ENCODE peak calls at places on chromosome 18, in nine cellular contexts. O, E, U, I, Y, L, N, S and V are unnamed samples.

GRCh38 chr18:9950289-9951016 is 36.6 kb downstream of the VAPA start:
- DNase-seq in Y (no peak), I (no peak), N (no peak), O (no peak), E (no peak), S (no peak), U (no peak), L (peak; percentile 56), V (no peak)

GRCh38 chr18:477565-477964 is 22.9 kb downstream of the COLEC12 start:
- DNase-seq in U (no peak), O (no peak), I (no peak), N (peak; percentile 63), Y (no peak), E (peak; percentile 37), S (no peak), L (no peak), V (peak; percentile 60)

GRCh38 chr18:12442946-12443345 is 35.2 kb downstream of the PRELID3A start:
- DNase-seq in L (no peak), S (no peak), I (no peak), O (no peak), N (no peak), U (peak; percentile 65), Y (no peak), E (no peak), V (no peak)

GRCh38 chr18:6326566-6326965 is 88.1 kb downstream of the L3MBTL4 start:
- DNase-seq in S (no peak), U (no peak), O (no peak), E (no peak), N (no peak), L (no peak), I (no peak), Y (no peak), V (no peak)

GRCh38 chr18:36636237-36636792 is 192.5 kb downstream of the TPGS2 start:
- DNase-seq in Y (no peak), U (no peak), N (no peak), I (no peak), E (no peak), L (no peak), O (no peak), S (no peak), V (no peak)

GRCh38 chr18:5284808-5285207 is 10.7 kb downstream of the ZBTB14 start:
- DNase-seq in Y (no peak), O (no peak), I (no peak), N (no peak), S (no peak), L (no peak), E (no peak), U (peak; percentile 4), V (no peak)

GRCh38 chr18:30915336-30915988 is 127.1 kb downstream of the DSC3 start:
- DNase-seq in U (no peak), Y (no peak), O (no peak), E (no peak), S (no peak), I (no peak), L (no peak), N (no peak), V (no peak)

GRCh38 chr18:32237024-32237423 is 47.2 kb downstream of the MEP1B start:
- DNase-seq in Y (no peak), S (no peak), I (no peak), O (no peak), L (no peak), U (no peak), E (no peak), N (no peak), V (no peak)

GRCh38 chr18:58438161-58438983 is 190.5 kb downstream of the ALPK2 start:
- DNase-seq in Y (no peak), E (no peak), O (no peak), S (no peak), U (no peak), N (no peak), L (no peak), I (no peak), V (no peak)
- H3K4me3 ChIP-seq in Y (peak overlapping the region; percentile 50), E (no peak overlapping the region), O (peak overlapping the region; percentile 40), S (peak overlapping the region; percentile 6), U (peak overlapping the region; percentile 16), N (no peak overlapping the region), L (no peak overlapping the region), I (no peak overlapping the region), V (no peak overlapping the region)

DNA sequence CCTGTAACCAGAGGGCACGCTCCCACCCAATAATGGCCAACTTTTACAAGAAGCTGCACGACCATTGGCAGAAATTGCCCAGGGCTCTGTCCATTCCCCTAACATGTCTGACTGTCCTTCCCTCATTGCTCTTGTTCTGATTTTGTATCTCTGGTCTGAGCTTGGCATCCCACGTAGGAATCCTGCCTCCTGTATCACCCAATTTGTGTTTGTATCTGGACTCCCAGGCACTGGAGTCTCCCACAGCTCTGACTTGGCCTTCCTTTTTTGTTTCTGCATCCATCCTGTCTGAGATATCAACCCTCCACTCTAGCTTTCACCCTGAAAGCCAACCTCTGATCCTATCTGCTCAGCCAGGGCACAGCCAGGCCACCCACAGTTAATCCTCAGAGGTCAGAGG is 259.8 kb downstream of the FBXO15 start:
- DNase-seq in E (no peak), I (no peak), L (no peak), N (no peak), U (no peak), Y (no peak), O (no peak), S (no peak), V (no peak)
- H3K4me3 ChIP-seq in E (no peak overlapping the region), I (no peak overlapping the region), L (no peak overlapping the region), N (no peak overlapping the region), U (no peak overlapping the region), Y (no peak overlapping the region), O (no peak overlapping the region), S (no peak overlapping the region), V (no peak overlapping the region)

GRCh38 chr18:42514522-42514921 is 559.5 kb downstream of the PIK3C3 start:
- DNase-seq in O (no peak), L (no peak), N (no peak), U (no peak), I (peak; percentile 77), E (no peak), Y (no peak), S (no peak), V (no peak)

GRCh38 chr18:42525905-42526304 is 570.9 kb downstream of the PIK3C3 start:
- DNase-seq in U (no peak), O (no peak), S (no peak), I (no peak), L (no peak), N (no peak), Y (no peak), E (no peak), V (no peak)

GRCh38 chr18:42517896-42518295 is 562.9 kb downstream of the PIK3C3 start:
- DNase-seq in L (no peak), I (no peak), Y (no peak), E (no peak), U (no peak), S (no peak), O (no peak), N (no peak), V (no peak)

DNA sequence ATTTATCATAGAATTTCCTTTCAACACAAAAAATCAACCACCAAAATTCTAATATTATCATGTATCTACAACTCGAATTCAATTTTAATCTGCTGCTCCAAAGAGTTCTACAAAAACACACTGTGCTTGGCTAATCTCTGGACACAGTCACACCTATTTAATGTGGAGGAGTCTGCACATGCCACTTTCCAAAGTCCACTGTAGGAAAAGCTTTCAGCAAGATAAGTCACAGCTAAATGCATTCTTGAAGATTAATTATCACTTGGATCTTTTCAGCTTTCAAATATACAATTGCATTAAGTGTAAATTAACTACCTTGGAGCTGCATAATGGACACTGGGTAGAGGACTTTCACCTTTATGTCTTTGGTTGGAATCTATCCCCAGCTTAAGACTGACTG is 565.0 kb downstream of the PIK3C3 start:
- DNase-seq in Y (no peak), I (no peak), U (no peak), N (no peak), L (no peak), E (no peak), O (no peak), S (no peak), V (no peak)
- H3K4me3 ChIP-seq in Y (no peak overlapping the region), I (no peak overlapping the region), U (no peak overlapping the region), N (no peak overlapping the region), L (no peak overlapping the region), E (no peak overlapping the region), O (no peak overlapping the region), S (no peak overlapping the region), V (no peak overlapping the region)

GRCh38 chr18:58576641-58577251 is 52.1 kb downstream of the ALPK2 start:
- DNase-seq in N (no peak), E (no peak), U (no peak), I (no peak), L (no peak), S (no peak), Y (no peak), O (no peak), V (no peak)
- H3K4me3 ChIP-seq in N (no peak overlapping the region), E (no peak overlapping the region), U (peak overlapping the region; percentile 54), I (no peak overlapping the region), L (no peak overlapping the region), S (no peak overlapping the region), Y (no peak overlapping the region), O (peak overlapping the region; percentile 77), V (no peak overlapping the region)

GRCh38 chr18:50306944-50307343 is 19.5 kb upstream of the CXXC1 start:
- DNase-seq in E (no peak), N (peak; percentile 21), O (no peak), U (no peak), Y (no peak), L (peak; percentile 65), S (no peak), I (no peak), V (no peak)
- H3K4me3 ChIP-seq in E (no peak overlapping the region), N (peak overlapping the region; percentile 59), O (no peak overlapping the region), U (peak overlapping the region; percentile 48), Y (peak overlapping the region; percentile 70), L (peak overlapping the region; percentile 77), S (no peak overlapping the region), I (no peak overlapping the region), V (peak overlapping the region; percentile 57)

DNA sequence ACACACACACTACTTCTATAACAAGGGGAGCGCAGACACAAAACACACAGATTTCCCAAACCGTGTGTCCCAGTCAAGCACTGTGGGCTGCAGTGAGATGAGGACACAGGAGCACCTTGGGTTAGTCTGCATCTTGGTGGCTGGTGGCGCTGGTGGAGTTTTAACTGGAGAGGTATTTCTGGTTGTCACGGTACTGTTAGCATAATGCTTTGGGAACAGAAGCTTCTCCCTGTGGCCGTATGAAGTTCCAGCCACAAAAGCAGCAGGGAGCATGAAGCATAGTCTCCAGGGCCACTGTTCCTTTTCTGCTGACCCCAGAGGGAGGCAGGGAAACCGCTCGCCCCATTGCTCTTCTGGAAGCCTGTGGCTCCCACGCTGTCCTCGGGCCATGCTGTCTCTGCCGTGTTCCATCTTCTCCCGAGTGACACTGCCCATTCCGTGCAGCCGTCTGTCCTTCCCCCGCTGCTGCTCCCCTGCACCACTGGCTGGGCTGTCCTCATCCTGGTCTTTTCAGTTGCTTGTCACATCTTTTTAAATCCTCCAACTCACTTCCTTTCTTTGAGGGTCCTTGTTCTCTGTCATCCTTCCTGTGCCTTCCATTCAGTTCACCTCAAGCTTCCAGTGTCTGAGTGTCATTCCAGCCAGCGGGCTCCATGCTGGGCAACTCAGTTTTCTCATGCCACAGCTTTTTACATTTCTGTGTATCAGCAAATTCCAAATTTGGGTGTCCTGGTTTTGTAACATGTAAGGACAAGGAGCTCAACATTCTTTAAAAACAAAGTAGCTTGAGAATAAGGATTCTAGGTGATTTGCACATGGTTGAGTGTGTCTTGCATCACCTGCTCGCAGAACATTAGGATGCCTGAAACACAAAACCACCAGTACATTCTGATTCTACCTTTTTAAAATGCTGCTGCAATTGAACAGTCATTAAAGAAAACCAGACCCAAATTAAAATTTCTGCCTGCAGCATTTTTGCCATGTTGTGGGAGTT is 125.0 kb downstream of the MTCL1 start:
- DNase-seq in E (no peak), N (no peak), L (no peak), O (no peak), I (no peak), S (no peak), U (no peak), Y (no peak), V (no peak)
- H3K4me3 ChIP-seq in E (no peak overlapping the region), N (no peak overlapping the region), L (no peak overlapping the region), O (no peak overlapping the region), I (no peak overlapping the region), S (no peak overlapping the region), U (no peak overlapping the region), Y (no peak overlapping the region), V (no peak overlapping the region)